ENCODE peak calls at places on chromosomes 5 and 9, in nine cellular contexts. One of them, this sample, is unnamed.

GRCh38 chr9:134296301-134297081 is 29.8 kb upstream of the RXRA start:
- DNase-seq in tibial nerve: no peak
- DNase-seq in left ventricle myocardium inferior: peak
- DNase-seq in upper lobe of right lung: no peak
- DNase-seq in GM12865: no peak
- DNase-seq in fibroblast of the aortic adventitia: no peak
- DNase-seq in A673: no peak
- DNase-seq in right lobe of liver: peak
- DNase-seq in Peyer's patch: no peak
- DNase-seq in this sample: no peak

GRCh38 chr5:138975098-138975847 is 100.1 kb upstream of the LRRTM2 start:
- DNase-seq in GM12865: no peak
- DNase-seq in right lobe of liver: no peak
- DNase-seq in A673: no peak
- DNase-seq in left ventricle myocardium inferior: peak
- DNase-seq in tibial nerve: peak
- DNase-seq in Peyer's patch: no peak
- DNase-seq in fibroblast of the aortic adventitia: peak
- DNase-seq in upper lobe of right lung: no peak
- DNase-seq in this sample: peak

GRCh38 chr9:23798325-23798724 is 27.7 kb downstream of the ELAVL2 start:
- DNase-seq in A673: no peak
- DNase-seq in right lobe of liver: no peak
- DNase-seq in left ventricle myocardium inferior: no peak
- DNase-seq in GM12865: no peak
- DNase-seq in fibroblast of the aortic adventitia: no peak
- DNase-seq in tibial nerve: no peak
- DNase-seq in Peyer's patch: no peak
- DNase-seq in upper lobe of right lung: no peak
- DNase-seq in this sample: no peak

GRCh38 chr9:35518212-35518917 is 28.5 kb downstream of the RUSC2 start:
- DNase-seq in tibial nerve: no peak
- DNase-seq in A673: no peak
- DNase-seq in GM12865: no peak
- DNase-seq in upper lobe of right lung: no peak
- DNase-seq in fibroblast of the aortic adventitia: peak
- DNase-seq in left ventricle myocardium inferior: no peak
- DNase-seq in Peyer's patch: no peak
- DNase-seq in right lobe of liver: no peak
- DNase-seq in this sample: peak

GRCh38 chr5:40518511-40518917 is 161.2 kb upstream of the PTGER4 start:
- DNase-seq in fibroblast of the aortic adventitia: no peak
- DNase-seq in right lobe of liver: no peak
- DNase-seq in A673: no peak
- DNase-seq in upper lobe of right lung: no peak
- DNase-seq in tibial nerve: no peak
- DNase-seq in Peyer's patch: peak
- DNase-seq in left ventricle myocardium inferior: no peak
- DNase-seq in GM12865: no peak
- DNase-seq in this sample: no peak

GRCh38 chr9:133837644-133838597 is 99.8 kb upstream of the SARDH start:
- DNase-seq in tibial nerve: no peak
- DNase-seq in right lobe of liver: peak
- DNase-seq in A673: peak
- DNase-seq in upper lobe of right lung: no peak
- DNase-seq in fibroblast of the aortic adventitia: no peak
- DNase-seq in Peyer's patch: no peak
- DNase-seq in left ventricle myocardium inferior: no peak
- DNase-seq in GM12865: no peak
- DNase-seq in this sample: no peak

GRCh38 chr5:267716-268115 is 3.7 kb upstream of the PDCD6 start:
- DNase-seq in Peyer's patch: no peak
- DNase-seq in A673: no peak
- DNase-seq in GM12865: no peak
- DNase-seq in fibroblast of the aortic adventitia: no peak
- DNase-seq in tibial nerve: no peak
- DNase-seq in left ventricle myocardium inferior: no peak
- DNase-seq in right lobe of liver: no peak
- DNase-seq in upper lobe of right lung: no peak
- DNase-seq in this sample: no peak

GRCh38 chr5:6788956-6789649 is 75.9 kb downstream of the TENT4A start:
- DNase-seq in A673: no peak
- DNase-seq in fibroblast of the aortic adventitia: peak
- DNase-seq in upper lobe of right lung: no peak
- DNase-seq in left ventricle myocardium inferior: no peak
- DNase-seq in right lobe of liver: no peak
- DNase-seq in Peyer's patch: no peak
- DNase-seq in GM12865: no peak
- DNase-seq in tibial nerve: no peak
- DNase-seq in this sample: no peak

GRCh38 chr9:33166263-33167083 is 663 bp downstream of the B4GALT1 start:
- DNase-seq in tibial nerve: peak
- DNase-seq in Peyer's patch: peak
- DNase-seq in upper lobe of right lung: no peak
- DNase-seq in left ventricle myocardium inferior: peak
- DNase-seq in fibroblast of the aortic adventitia: no peak
- DNase-seq in right lobe of liver: peak
- DNase-seq in A673: peak
- DNase-seq in GM12865: peak
- DNase-seq in this sample: no peak

GRCh38 chr9:114945601-114946000 is 15.2 kb upstream of the TNFSF8 start:
- DNase-seq in tibial nerve: no peak
- DNase-seq in Peyer's patch: no peak
- DNase-seq in upper lobe of right lung: no peak
- DNase-seq in fibroblast of the aortic adventitia: no peak
- DNase-seq in left ventricle myocardium inferior: no peak
- DNase-seq in right lobe of liver: no peak
- DNase-seq in A673: no peak
- DNase-seq in GM12865: no peak
- DNase-seq in this sample: no peak

GRCh38 chr9:93094294-93095204 is 1.5 kb upstream of the CARD19 start:
- DNase-seq in upper lobe of right lung: peak
- DNase-seq in A673: peak
- DNase-seq in left ventricle myocardium inferior: peak
- DNase-seq in right lobe of liver: peak
- DNase-seq in tibial nerve: peak
- DNase-seq in Peyer's patch: peak
- DNase-seq in fibroblast of the aortic adventitia: no peak
- DNase-seq in GM12865: peak
- DNase-seq in this sample: no peak
- H3K4me3 ChIP-seq in upper lobe of right lung: peak
- H3K4me3 ChIP-seq in A673: peak
- H3K4me3 ChIP-seq in left ventricle myocardium inferior: peak
- H3K4me3 ChIP-seq in right lobe of liver: peak
- H3K4me3 ChIP-seq in tibial nerve: peak
- H3K4me3 ChIP-seq in Peyer's patch: peak
- H3K4me3 ChIP-seq in fibroblast of the aortic adventitia: no peak
- H3K4me3 ChIP-seq in GM12865: peak
- H3K4me3 ChIP-seq in this sample: peak

DNA sequence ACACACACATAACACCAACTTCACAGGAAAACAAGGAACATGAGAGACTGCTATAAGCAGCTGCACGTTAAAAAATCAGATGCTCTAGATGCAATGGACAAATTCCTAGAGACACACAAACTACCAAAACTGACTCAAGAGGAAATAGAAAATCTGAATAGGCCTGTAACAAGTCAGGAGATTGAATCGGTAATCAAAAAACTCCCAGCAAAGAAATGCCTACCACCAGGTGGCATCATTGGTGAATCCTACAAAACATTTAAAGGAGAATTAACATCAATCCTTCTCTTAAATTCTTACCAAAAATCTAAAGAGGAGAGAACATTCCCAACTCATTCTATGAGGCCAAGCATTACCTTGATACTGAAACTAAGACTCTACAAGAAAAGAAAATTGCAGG is 54.9 kb downstream of the NDST1 start:
- DNase-seq in upper lobe of right lung: no peak
- DNase-seq in A673: peak
- DNase-seq in right lobe of liver: no peak
- DNase-seq in left ventricle myocardium inferior: no peak
- DNase-seq in fibroblast of the aortic adventitia: peak
- DNase-seq in GM12865: peak
- DNase-seq in tibial nerve: peak
- DNase-seq in Peyer's patch: peak
- DNase-seq in this sample: peak
- TF ChIP-seq CTCF in upper lobe of right lung: peak
- TF ChIP-seq CTCF in A673: peak
- TF ChIP-seq CTCF in right lobe of liver: peak
- TF ChIP-seq CTCF in left ventricle myocardium inferior: peak
- TF ChIP-seq CTCF in fibroblast of the aortic adventitia: peak
- TF ChIP-seq CTCF in GM12865: peak
- TF ChIP-seq CTCF in tibial nerve: peak
- TF ChIP-seq CTCF in Peyer's patch: peak
- TF ChIP-seq CTCF in this sample: peak

GRCh38 chr5:52452098-52452497 is 335.6 kb upstream of the ITGA1 start:
- DNase-seq in tibial nerve: no peak
- DNase-seq in upper lobe of right lung: no peak
- DNase-seq in Peyer's patch: no peak
- DNase-seq in left ventricle myocardium inferior: no peak
- DNase-seq in GM12865: no peak
- DNase-seq in fibroblast of the aortic adventitia: no peak
- DNase-seq in A673: no peak
- DNase-seq in right lobe of liver: no peak
- DNase-seq in this sample: no peak
- H3K4me3 ChIP-seq in tibial nerve: no peak
- H3K4me3 ChIP-seq in upper lobe of right lung: no peak
- H3K4me3 ChIP-seq in Peyer's patch: no peak
- H3K4me3 ChIP-seq in left ventricle myocardium inferior: no peak
- H3K4me3 ChIP-seq in GM12865: no peak
- H3K4me3 ChIP-seq in fibroblast of the aortic adventitia: no peak
- H3K4me3 ChIP-seq in A673: no peak
- H3K4me3 ChIP-seq in right lobe of liver: no peak
- H3K4me3 ChIP-seq in this sample: no peak

GRCh38 chr5:142108432-142109355 is at the start of gene NDFIP1:
- DNase-seq in Peyer's patch: peak
- DNase-seq in upper lobe of right lung: peak
- DNase-seq in left ventricle myocardium inferior: peak
- DNase-seq in fibroblast of the aortic adventitia: peak
- DNase-seq in right lobe of liver: peak
- DNase-seq in A673: peak
- DNase-seq in GM12865: peak
- DNase-seq in tibial nerve: peak
- DNase-seq in this sample: peak
- TF ChIP-seq CTCF in Peyer's patch: peak
- TF ChIP-seq CTCF in upper lobe of right lung: no peak
- TF ChIP-seq CTCF in left ventricle myocardium inferior: no peak
- TF ChIP-seq CTCF in fibroblast of the aortic adventitia: no peak
- TF ChIP-seq CTCF in right lobe of liver: peak
- TF ChIP-seq CTCF in A673: no peak
- TF ChIP-seq CTCF in GM12865: no peak
- TF ChIP-seq CTCF in tibial nerve: no peak
- TF ChIP-seq CTCF in this sample: no peak

GRCh38 chr5:131671994-131672655 is 37.1 kb upstream of the RAPGEF6 start:
- DNase-seq in left ventricle myocardium inferior: no peak
- DNase-seq in right lobe of liver: no peak
- DNase-seq in Peyer's patch: no peak
- DNase-seq in upper lobe of right lung: no peak
- DNase-seq in fibroblast of the aortic adventitia: peak
- DNase-seq in GM12865: no peak
- DNase-seq in tibial nerve: peak
- DNase-seq in A673: no peak
- DNase-seq in this sample: peak
- H3K4me3 ChIP-seq in left ventricle myocardium inferior: no peak
- H3K4me3 ChIP-seq in right lobe of liver: no peak
- H3K4me3 ChIP-seq in Peyer's patch: no peak
- H3K4me3 ChIP-seq in upper lobe of right lung: no peak
- H3K4me3 ChIP-seq in fibroblast of the aortic adventitia: no peak
- H3K4me3 ChIP-seq in GM12865: no peak
- H3K4me3 ChIP-seq in tibial nerve: no peak
- H3K4me3 ChIP-seq in A673: no peak
- H3K4me3 ChIP-seq in this sample: no peak

GRCh38 chr5:148751025-148751424 is 75.4 kb upstream of the ADRB2 start:
- DNase-seq in GM12865: no peak
- DNase-seq in A673: no peak
- DNase-seq in fibroblast of the aortic adventitia: no peak
- DNase-seq in right lobe of liver: no peak
- DNase-seq in left ventricle myocardium inferior: no peak
- DNase-seq in tibial nerve: no peak
- DNase-seq in upper lobe of right lung: no peak
- DNase-seq in Peyer's patch: no peak
- DNase-seq in this sample: no peak
- TF ChIP-seq CTCF in GM12865: no peak
- TF ChIP-seq CTCF in A673: no peak
- TF ChIP-seq CTCF in fibroblast of the aortic adventitia: no peak
- TF ChIP-seq CTCF in right lobe of liver: no peak
- TF ChIP-seq CTCF in left ventricle myocardium inferior: no peak
- TF ChIP-seq CTCF in tibial nerve: no peak
- TF ChIP-seq CTCF in upper lobe of right lung: no peak
- TF ChIP-seq CTCF in Peyer's patch: no peak
- TF ChIP-seq CTCF in this sample: no peak

GRCh38 chr5:141603912-141604311 is 14.9 kb downstream of the DIAPH1 start:
- DNase-seq in GM12865: no peak
- DNase-seq in tibial nerve: no peak
- DNase-seq in Peyer's patch: no peak
- DNase-seq in right lobe of liver: no peak
- DNase-seq in left ventricle myocardium inferior: no peak
- DNase-seq in A673: no peak
- DNase-seq in fibroblast of the aortic adventitia: no peak
- DNase-seq in upper lobe of right lung: no peak
- DNase-seq in this sample: no peak

GRCh38 chr5:141608046-141608445 is 10.8 kb downstream of the DIAPH1 start:
- DNase-seq in tibial nerve: no peak
- DNase-seq in right lobe of liver: no peak
- DNase-seq in Peyer's patch: no peak
- DNase-seq in fibroblast of the aortic adventitia: no peak
- DNase-seq in A673: no peak
- DNase-seq in GM12865: no peak
- DNase-seq in left ventricle myocardium inferior: no peak
- DNase-seq in upper lobe of right lung: no peak
- DNase-seq in this sample: no peak

GRCh38 chr5:141608557-141608956 is 10.2 kb downstream of the DIAPH1 start:
- DNase-seq in left ventricle myocardium inferior: no peak
- DNase-seq in right lobe of liver: no peak
- DNase-seq in upper lobe of right lung: no peak
- DNase-seq in GM12865: no peak
- DNase-seq in A673: no peak
- DNase-seq in tibial nerve: no peak
- DNase-seq in Peyer's patch: no peak
- DNase-seq in fibroblast of the aortic adventitia: no peak
- DNase-seq in this sample: no peak

GRCh38 chr5:141605523-141606277 is 13.1 kb downstream of the DIAPH1 start:
- DNase-seq in tibial nerve: peak
- DNase-seq in fibroblast of the aortic adventitia: peak
- DNase-seq in right lobe of liver: no peak
- DNase-seq in upper lobe of right lung: no peak
- DNase-seq in GM12865: peak
- DNase-seq in Peyer's patch: no peak
- DNase-seq in left ventricle myocardium inferior: peak
- DNase-seq in A673: no peak
- DNase-seq in this sample: peak

GRCh38 chr5:141604318-141604717 is 14.5 kb downstream of the DIAPH1 start:
- DNase-seq in fibroblast of the aortic adventitia: peak
- DNase-seq in right lobe of liver: no peak
- DNase-seq in Peyer's patch: no peak
- DNase-seq in GM12865: no peak
- DNase-seq in left ventricle myocardium inferior: no peak
- DNase-seq in tibial nerve: peak
- DNase-seq in upper lobe of right lung: no peak
- DNase-seq in A673: peak
- DNase-seq in this sample: peak
- H3K4me3 ChIP-seq in fibroblast of the aortic adventitia: peak
- H3K4me3 ChIP-seq in right lobe of liver: no peak
- H3K4me3 ChIP-seq in Peyer's patch: no peak
- H3K4me3 ChIP-seq in GM12865: no peak
- H3K4me3 ChIP-seq in left ventricle myocardium inferior: peak
- H3K4me3 ChIP-seq in tibial nerve: no peak
- H3K4me3 ChIP-seq in upper lobe of right lung: no peak
- H3K4me3 ChIP-seq in A673: no peak
- H3K4me3 ChIP-seq in this sample: peak